ENCODE peak calls at places on chromosomes 3 and 15, in five cellular contexts. T, L, H, K and V are unnamed samples.

GRCh38 chr3:44106761-44107160 is 134.9 kb upstream of the TOPAZ1 start:
- DNase-seq in T (no peak), K (no peak), H (no peak), L (no peak), V (no peak)

GRCh38 chr15:94004697-94005096 is 226.7 kb upstream of the MCTP2 start:
- DNase-seq in L (no peak), T (peak), H (no peak), K (no peak), V (no peak)

GRCh38 chr3:123072152-123072551 is 5.3 kb downstream of the PDIA5 start:
- DNase-seq in H (peak), T (no peak), L (no peak), K (no peak), V (no peak)

GRCh38 chr15:82132742-82133141 is 86.9 kb upstream of the MEX3B start:
- DNase-seq in K (peak), H (no peak), T (no peak), L (peak), V (no peak)

GRCh38 chr3:103499132-103499885 is 1064.5 kb downstream of the ZPLD1 start:
- DNase-seq in H (no peak), L (no peak), T (no peak), K (peak), V (no peak)

GRCh38 chr3:47984089-47984759 is 32.0 kb downstream of the MAP4 start:
- DNase-seq in K (peak), H (no peak), T (no peak), L (peak), V (no peak)

GRCh38 chr15:37576952-37577351 is 357.5 kb upstream of the TMCO5A start:
- DNase-seq in T (no peak), H (no peak), L (no peak), K (no peak), V (no peak)

GRCh38 chr3:186525369-186526255 is 18.6 kb downstream of the CRYGS start:
- DNase-seq in H (no peak), K (no peak), T (no peak), L (no peak), V (no peak)

GRCh38 chr3:40258064-40258463 is 51.4 kb upstream of the EIF1B start:
- DNase-seq in T (no peak), L (no peak), H (no peak), K (no peak), V (no peak)

GRCh38 chr3:40254898-40255297 is 54.6 kb upstream of the EIF1B start:
- DNase-seq in T (no peak), H (no peak), L (no peak), K (no peak), V (no peak)

GRCh38 chr3:40255532-40255931 is 54.0 kb upstream of the EIF1B start:
- DNase-seq in L (no peak), K (no peak), H (no peak), T (no peak), V (no peak)

GRCh38 chr3:40262331-40262730 is 47.2 kb upstream of the EIF1B start:
- DNase-seq in L (no peak), K (no peak), T (no peak), H (no peak), V (no peak)

DNA sequence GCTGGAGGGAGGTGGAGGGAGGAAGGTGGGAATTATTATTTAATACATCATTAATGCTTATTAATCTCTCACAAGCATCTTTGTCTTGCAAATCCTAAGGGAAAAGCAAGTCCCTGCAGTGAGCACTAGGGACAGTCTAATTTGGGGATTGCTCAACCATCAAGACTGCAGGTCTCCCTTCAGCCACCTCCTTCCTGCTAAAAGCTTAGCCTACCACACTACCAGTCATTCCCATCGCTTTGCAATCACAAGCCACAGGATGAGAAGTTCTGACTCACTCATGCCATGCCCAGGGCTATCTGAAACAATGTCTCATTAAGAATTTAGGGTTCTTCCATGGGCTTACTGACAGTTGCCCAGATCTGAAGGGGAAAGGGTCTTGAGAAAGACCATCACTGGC is 51.0 kb upstream of the EIF1B start:
- DNase-seq in K (peak), T (no peak), L (peak), H (no peak), V (no peak)
- TF ChIP-seq CTCF in K (peak), T (no peak), L (peak), H (no peak), V (no peak)

GRCh38 chr15:40803688-40804087 is 3.2 kb upstream of the ZFYVE19 start:
- DNase-seq in L (no peak), T (no peak), K (no peak), H (no peak), V (no peak)
- TF ChIP-seq CTCF in L (peak), T (no peak), K (peak), H (peak), V (no peak)

DNA sequence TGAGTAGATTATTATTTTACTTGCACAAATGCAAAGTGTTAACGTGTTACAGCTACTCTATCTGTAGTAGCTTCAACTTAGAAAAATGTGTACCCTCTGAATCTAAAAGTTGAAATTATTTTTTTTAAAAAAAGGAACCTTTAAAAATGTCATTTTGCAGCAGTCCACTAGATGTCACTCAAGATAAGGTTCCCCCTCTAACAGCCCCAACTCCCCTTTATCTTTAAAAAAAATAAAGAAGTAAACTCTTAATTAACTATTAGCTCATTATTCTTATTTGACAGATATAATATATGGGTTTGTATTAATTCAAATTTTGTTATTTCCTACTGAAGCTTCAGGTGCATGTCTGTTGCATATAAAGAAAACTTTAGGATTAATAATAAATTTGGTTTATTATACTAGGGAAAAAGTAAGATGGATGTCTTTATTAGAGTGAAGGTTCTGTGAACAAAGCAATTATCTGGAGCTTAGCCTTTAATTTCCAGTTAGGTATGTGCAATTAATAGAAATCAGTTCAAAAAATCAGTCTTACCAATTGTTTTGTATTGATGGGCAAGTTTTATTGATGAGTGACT is 288.5 kb downstream of the VGLL3 start:
- DNase-seq in H (no peak), L (peak), K (peak), T (no peak), V (no peak)
- TF ChIP-seq CTCF in H (peak), L (peak), K (peak), T (peak), V (no peak)

GRCh38 chr3:50354850-50355249 is 4.2 kb downstream of the CYB561D2 start:
- DNase-seq in L (no peak), K (no peak), T (no peak), H (no peak), V (no peak)

GRCh38 chr3:50354186-50354764 is 3.6 kb downstream of the CYB561D2 start:
- DNase-seq in H (no peak), K (no peak), L (no peak), T (no peak), V (no peak)

GRCh38 chr3:50358355-50358926 is 880 bp downstream of the TMEM115 start:
- DNase-seq in H (no peak), T (no peak), K (no peak), L (no peak), V (no peak)

GRCh38 chr3:50356553-50356952 is 2.8 kb downstream of the TMEM115 start:
- DNase-seq in K (peak), H (no peak), L (peak), T (peak), V (peak)

GRCh38 chr3:50355829-50356552 is 3.3 kb downstream of the TMEM115 start:
- DNase-seq in H (no peak), L (no peak), T (no peak), K (no peak), V (no peak)
- TF ChIP-seq CTCF in H (no peak), L (no peak), T (no peak), K (no peak), V (no peak)

GRCh38 chr3:32820430-32820829 is 2.6 kb downstream of the TRIM71 start:
- DNase-seq in L (no peak), K (no peak), T (no peak), H (no peak), V (no peak)
- TF ChIP-seq CTCF in L (no peak), K (no peak), T (no peak), H (no peak), V (no peak)

DNA sequence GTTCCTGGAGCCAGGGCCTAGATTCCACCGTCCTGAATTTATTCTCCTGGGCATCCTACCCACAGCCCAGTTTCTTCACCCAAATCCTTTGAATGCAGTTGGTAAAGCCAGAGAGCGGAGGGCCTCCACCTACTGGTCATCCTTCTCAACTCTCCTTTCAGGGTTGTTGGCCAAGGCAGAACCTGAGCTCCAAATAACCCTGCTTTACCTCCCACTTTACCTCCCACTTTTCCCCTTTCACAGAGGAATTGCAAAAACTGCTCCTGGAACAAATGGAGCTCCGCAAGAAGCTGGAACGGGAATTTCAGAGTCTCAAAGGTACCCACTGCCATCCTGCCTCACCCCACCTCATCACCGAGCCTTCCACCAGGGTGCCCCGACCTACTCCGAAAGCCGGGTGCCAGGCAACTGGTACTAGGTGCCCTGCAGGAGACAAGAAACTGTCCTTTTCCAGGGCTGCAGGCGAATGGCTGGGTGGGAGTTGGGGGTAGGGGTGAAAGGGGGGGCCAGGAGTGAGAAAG is 6.8 kb downstream of the SKOR1 start:
- DNase-seq in T (no peak), K (peak), H (peak), L (peak), V (no peak)
- TF ChIP-seq CTCF in T (no peak), K (peak), H (peak), L (peak), V (no peak)

GRCh38 chr3:41961061-41961749 is 698 bp downstream of the ULK4 start:
- DNase-seq in K (peak), H (peak), L (peak), T (peak), V (peak)

GRCh38 chr3:41955192-41955591 is 6.7 kb downstream of the ULK4 start:
- DNase-seq in K (no peak), H (no peak), L (no peak), T (no peak), V (no peak)

GRCh38 chr3:41961750-41962679 is at the start of gene ULK4:
- DNase-seq in T (peak), K (peak), L (peak), H (peak), V (peak)

GRCh38 chr3:41956574-41956973 is 5.3 kb downstream of the ULK4 start:
- DNase-seq in L (no peak), H (no peak), K (no peak), T (no peak), V (no peak)
- TF ChIP-seq CTCF in L (no peak), H (no peak), K (no peak), T (no peak), V (no peak)

GRCh38 chr3:67700596-67700995 is 46.2 kb upstream of the SUCLG2 start:
- DNase-seq in H (no peak), K (no peak), T (no peak), L (no peak), V (no peak)
- TF ChIP-seq CTCF in H (no peak), K (no peak), T (no peak), L (no peak), V (no peak)

GRCh38 chr15:49372366-49372765 is 50.7 kb upstream of the FGF7 start:
- DNase-seq in K (no peak), H (no peak), T (no peak), L (no peak), V (no peak)

GRCh38 chr15:49366496-49366895 is 56.5 kb upstream of the FGF7 start:
- DNase-seq in H (no peak), T (no peak), K (no peak), L (no peak), V (no peak)

DNA sequence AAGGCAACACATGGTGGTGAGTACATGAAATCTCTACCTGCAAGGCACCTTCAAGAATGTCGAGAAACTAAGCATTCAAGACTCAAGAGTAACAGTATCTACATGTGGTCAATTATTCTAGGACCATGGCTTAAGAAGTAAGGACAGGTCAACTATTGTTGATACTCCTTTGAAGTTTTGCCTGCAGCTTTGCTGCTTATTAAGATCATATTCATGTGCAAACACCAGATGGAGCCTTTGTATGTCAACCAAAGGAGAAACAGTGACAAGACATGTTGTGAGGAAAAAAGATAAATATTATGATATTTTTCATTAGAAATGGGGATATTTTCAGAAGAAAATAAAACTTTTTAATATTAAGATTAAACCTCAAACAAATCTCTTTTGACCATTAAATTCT is 52.3 kb upstream of the FGF7 start:
- DNase-seq in K (peak), L (peak), H (no peak), T (no peak), V (no peak)
- TF ChIP-seq CTCF in K (peak), L (peak), H (no peak), T (peak), V (no peak)